ENCODE peak calls at places on chromosomes 1 and 21, in four cellular contexts. A, V, O and R are unnamed samples.

GRCh38 chr1:236160540-236161127 is 18.3 kb downstream of the GPR137B start:
- DNase-seq in O (no peak), A (no peak), V (no peak), R (no peak)

GRCh38 chr1:19067912-19068638 is 111.6 kb upstream of the IFFO2 start:
- DNase-seq in O (no peak), A (no peak), V (no peak), R (no peak)

GRCh38 chr1:161307230-161307768 is 2.5 kb downstream of the MPZ start:
- DNase-seq in V (peak; percentile 29), A (no peak), O (no peak), R (peak; percentile 8)

GRCh38 chr1:59427155-59427554 is 130.3 kb downstream of the FGGY start:
- DNase-seq in O (no peak), V (peak; percentile 40), A (no peak), R (no peak)

GRCh38 chr1:236942431-236942830 is 61.8 kb downstream of the MT1HL1 start:
- DNase-seq in O (no peak), V (no peak), A (no peak), R (no peak)

GRCh38 chr1:53559854-53560571 is 100.8 kb downstream of the DMRTB1 start:
- DNase-seq in A (no peak), V (no peak), O (no peak), R (no peak)

GRCh38 chr1:228378453-228379164 is 28.0 kb downstream of the TRIM11 start:
- DNase-seq in A (no peak), V (peak; percentile 72), O (peak; percentile 58), R (no peak)

GRCh38 chr1:75630004-75630403 is 19.1 kb upstream of the SLC44A5 start:
- DNase-seq in A (no peak), V (no peak), O (no peak), R (no peak)

GRCh38 chr1:248793592-248793991 is 32.1 kb downstream of the SH3BP5L start:
- DNase-seq in O (no peak), V (no peak), A (no peak), R (no peak)

GRCh38 chr1:174258148-174258550 is 98.8 kb downstream of the RABGAP1L start:
- DNase-seq in V (peak; percentile 53), O (no peak), A (no peak), R (no peak)

GRCh38 chr1:159930216-159930615 is 4.9 kb upstream of the TAGLN2 start:
- DNase-seq in A (no peak), O (no peak), V (no peak), R (no peak)

GRCh38 chr1:70738576-70738975 is 309.0 kb downstream of the PTGER3 start:
- DNase-seq in A (no peak), O (no peak), V (no peak), R (no peak)

GRCh38 chr1:245863566-245864184 is 643.4 kb downstream of the SMYD3 start:
- DNase-seq in A (no peak), V (no peak), O (no peak), R (no peak)

GRCh38 chr1:194378517-194378916 is 1192.1 kb upstream of the B3GALT2 start:
- DNase-seq in O (no peak), A (no peak), V (peak; percentile 5), R (no peak)

GRCh38 chr21:16587141-16587570 is 857.4 kb downstream of the USP25 start:
- DNase-seq in A (no peak), V (peak; percentile 84), O (peak; percentile 60), R (no peak)

GRCh38 chr1:210222288-210223006 is 10.1 kb upstream of the SERTAD4 start:
- DNase-seq in A (no peak), V (peak; percentile 19), O (peak; percentile 65), R (no peak)

GRCh38 chr1:1435094-1435903 is at the start of gene VWA1:
- DNase-seq in A (no peak), O (peak; percentile 80), V (peak; percentile 48), R (no peak)

GRCh38 chr1:226365831-226366231 is 42.1 kb downstream of the PARP1 start:
- DNase-seq in A (no peak), V (no peak), O (no peak), R (no peak)

GRCh38 chr1:234262754-234263105 is 110.5 kb upstream of the COA6 start:
- DNase-seq in V (no peak), A (no peak), O (no peak), R (no peak)

GRCh38 chr21:42843021-42843420 is 36.3 kb downstream of the WDR4 start:
- DNase-seq in A (no peak), V (no peak), O (no peak), R (no peak)

GRCh38 chr1:93483606-93484005 is 35.7 kb downstream of the FNBP1L start:
- DNase-seq in O (no peak), V (no peak), A (no peak), R (no peak)

GRCh38 chr1:10835423-10836421 is 39.3 kb upstream of the CASZ1 start:
- DNase-seq in A (no peak), V (no peak), O (peak; percentile 73), R (no peak)

GRCh38 chr1:229001467-229001866 is 266.2 kb downstream of the RHOU start:
- DNase-seq in O (no peak), A (no peak), V (no peak), R (no peak)

GRCh38 chr1:203480525-203481084 is 5.0 kb downstream of the PRELP start:
- DNase-seq in A (peak; percentile 65), V (peak; percentile 44), O (peak; percentile 86), R (no peak)

GRCh38 chr1:29658688-29659087 is 422.4 kb downstream of the PTPRU start:
- DNase-seq in V (no peak), A (no peak), O (no peak), R (no peak)

GRCh38 chr1:17922833-17923232 is 167.7 kb downstream of the ACTL8 start:
- DNase-seq in A (no peak), V (peak; percentile 30), O (peak; percentile 36), R (no peak)

GRCh38 chr1:64378826-64379225 is 91.1 kb upstream of the CACHD1 start:
- DNase-seq in V (peak; percentile 3), A (no peak), O (no peak), R (no peak)
- TF ChIP-seq CTCF in V (peak; percentile 27), A (no peak), O (no peak), R (no peak)

GRCh38 chr1:180185971-180186645 is 31.4 kb downstream of the QSOX1 start:
- DNase-seq in O (no peak), A (no peak), V (no peak), R (no peak)
- H3K4me3 ChIP-seq in O (no peak overlapping the region), A (no peak overlapping the region), V (no peak overlapping the region), R (no peak overlapping the region)

GRCh38 chr21:22575165-22575584 is 1577.0 kb downstream of the NCAM2 start:
- DNase-seq in A (no peak), V (no peak), O (no peak), R (no peak)
- TF ChIP-seq CTCF in A (no peak), V (no peak), O (no peak), R (no peak)

GRCh38 chr1:185693654-185694053 is 40.5 kb upstream of the HMCN1 start:
- DNase-seq in O (no peak), A (no peak), V (no peak), R (no peak)
- H3K4me3 ChIP-seq in O (peak overlapping the region; percentile 22), A (peak overlapping the region; percentile 47), V (no peak overlapping the region), R (no peak overlapping the region)